ENCODE peak calls at places on chromosome 17, in nine cellular contexts. One of them, this sample, is unnamed.

GRCh38 chr17:45575126-45575885 is 84.8 kb upstream of the PLEKHM1 start:
- DNase-seq in T-helper 1 cell: no peak
- DNase-seq in stimulated activated naive CD4-positive, alpha-beta T cell: no peak
- DNase-seq in lower leg skin: no peak
- DNase-seq in NCI-H1105 treated with DMSO at 0.1 percent for 48 hours: no peak
- DNase-seq in GDM1: no peak
- DNase-seq in GM20000: no peak
- DNase-seq in GM12864: no peak
- DNase-seq in epithelial cell of prostate: no peak
- DNase-seq in this sample: peak; percentile 51

GRCh38 chr17:75084039-75084660 is 3.6 kb upstream of the SLC16A5 start:
- DNase-seq in T-helper 1 cell: no peak
- DNase-seq in stimulated activated naive CD4-positive, alpha-beta T cell: peak; percentile 69
- DNase-seq in lower leg skin: no peak
- DNase-seq in NCI-H1105 treated with DMSO at 0.1 percent for 48 hours: no peak
- DNase-seq in GDM1: no peak
- DNase-seq in GM20000: no peak
- DNase-seq in GM12864: no peak
- DNase-seq in epithelial cell of prostate: no peak
- DNase-seq in this sample: no peak

GRCh38 chr17:58606934-58607333 is 84.9 kb downstream of the TEX14 start:
- DNase-seq in T-helper 1 cell: no peak
- DNase-seq in stimulated activated naive CD4-positive, alpha-beta T cell: no peak
- DNase-seq in lower leg skin: no peak
- DNase-seq in NCI-H1105 treated with DMSO at 0.1 percent for 48 hours: no peak
- DNase-seq in GDM1: no peak
- DNase-seq in GM20000: no peak
- DNase-seq in GM12864: no peak
- DNase-seq in epithelial cell of prostate: no peak
- DNase-seq in this sample: no peak

GRCh38 chr17:41906465-41907184 is 12.1 kb downstream of the ACLY start:
- DNase-seq in T-helper 1 cell: no peak
- DNase-seq in stimulated activated naive CD4-positive, alpha-beta T cell: no peak
- DNase-seq in lower leg skin: no peak
- DNase-seq in NCI-H1105 treated with DMSO at 0.1 percent for 48 hours: no peak
- DNase-seq in GDM1: no peak
- DNase-seq in GM20000: no peak
- DNase-seq in GM12864: no peak
- DNase-seq in epithelial cell of prostate: no peak
- DNase-seq in this sample: no peak

GRCh38 chr17:7655541-7655840 is 4.8 kb downstream of the ATP1B2 start:
- DNase-seq in T-helper 1 cell: no peak
- DNase-seq in stimulated activated naive CD4-positive, alpha-beta T cell: no peak
- DNase-seq in lower leg skin: no peak
- DNase-seq in NCI-H1105 treated with DMSO at 0.1 percent for 48 hours: no peak
- DNase-seq in GDM1: no peak
- DNase-seq in GM20000: no peak
- DNase-seq in GM12864: no peak
- DNase-seq in epithelial cell of prostate: no peak
- DNase-seq in this sample: no peak

GRCh38 chr17:16273929-16274339 is 56.9 kb downstream of the PIGL start:
- DNase-seq in T-helper 1 cell: no peak
- DNase-seq in stimulated activated naive CD4-positive, alpha-beta T cell: no peak
- DNase-seq in lower leg skin: no peak
- DNase-seq in NCI-H1105 treated with DMSO at 0.1 percent for 48 hours: no peak
- DNase-seq in GDM1: no peak
- DNase-seq in GM20000: no peak
- DNase-seq in GM12864: no peak
- DNase-seq in epithelial cell of prostate: no peak
- DNase-seq in this sample: no peak

GRCh38 chr17:78935419-78936323 is 10.5 kb upstream of the TIMP2 start:
- DNase-seq in T-helper 1 cell: no peak
- DNase-seq in stimulated activated naive CD4-positive, alpha-beta T cell: no peak
- DNase-seq in lower leg skin: peak; percentile 73
- DNase-seq in NCI-H1105 treated with DMSO at 0.1 percent for 48 hours: no peak
- DNase-seq in GDM1: no peak
- DNase-seq in GM20000: no peak
- DNase-seq in GM12864: no peak
- DNase-seq in epithelial cell of prostate: no peak
- DNase-seq in this sample: no peak

GRCh38 chr17:81457917-81458555 is 54.6 kb downstream of the ACTG1 start:
- DNase-seq in T-helper 1 cell: no peak
- DNase-seq in stimulated activated naive CD4-positive, alpha-beta T cell: no peak
- DNase-seq in lower leg skin: no peak
- DNase-seq in NCI-H1105 treated with DMSO at 0.1 percent for 48 hours: no peak
- DNase-seq in GDM1: no peak
- DNase-seq in GM20000: no peak
- DNase-seq in GM12864: no peak
- DNase-seq in epithelial cell of prostate: no peak
- DNase-seq in this sample: no peak

GRCh38 chr17:246226-246625 is 64.8 kb upstream of the DOC2B start:
- DNase-seq in T-helper 1 cell: no peak
- DNase-seq in stimulated activated naive CD4-positive, alpha-beta T cell: no peak
- DNase-seq in lower leg skin: no peak
- DNase-seq in NCI-H1105 treated with DMSO at 0.1 percent for 48 hours: no peak
- DNase-seq in GDM1: no peak
- DNase-seq in GM20000: no peak
- DNase-seq in GM12864: no peak
- DNase-seq in epithelial cell of prostate: no peak
- DNase-seq in this sample: no peak

GRCh38 chr17:17205368-17206148 is 575 bp downstream of the PLD6 start:
- DNase-seq in T-helper 1 cell: peak; percentile 62
- DNase-seq in stimulated activated naive CD4-positive, alpha-beta T cell: peak; percentile 49
- DNase-seq in lower leg skin: peak; percentile 43
- DNase-seq in NCI-H1105 treated with DMSO at 0.1 percent for 48 hours: peak; percentile 57
- DNase-seq in GDM1: no peak
- DNase-seq in GM20000: peak; percentile 91
- DNase-seq in GM12864: peak; percentile 52
- DNase-seq in epithelial cell of prostate: no peak
- DNase-seq in this sample: peak; percentile 92

GRCh38 chr17:61294777-61295176 is 104.9 kb upstream of the TBX2 start:
- DNase-seq in T-helper 1 cell: no peak
- DNase-seq in stimulated activated naive CD4-positive, alpha-beta T cell: no peak
- DNase-seq in lower leg skin: no peak
- DNase-seq in NCI-H1105 treated with DMSO at 0.1 percent for 48 hours: no peak
- DNase-seq in GDM1: no peak
- DNase-seq in GM20000: no peak
- DNase-seq in GM12864: no peak
- DNase-seq in epithelial cell of prostate: peak; percentile 22
- DNase-seq in this sample: no peak

GRCh38 chr17:78735832-78736525 is 46.1 kb downstream of the CYTH1 start:
- DNase-seq in T-helper 1 cell: peak; percentile 49
- DNase-seq in stimulated activated naive CD4-positive, alpha-beta T cell: peak; percentile 67
- DNase-seq in lower leg skin: no peak
- DNase-seq in NCI-H1105 treated with DMSO at 0.1 percent for 48 hours: no peak
- DNase-seq in GDM1: no peak
- DNase-seq in GM20000: no peak
- DNase-seq in GM12864: no peak
- DNase-seq in epithelial cell of prostate: peak; percentile 87
- DNase-seq in this sample: no peak

GRCh38 chr17:40810505-40810904 is 10.7 kb upstream of the KRT28 start:
- DNase-seq in T-helper 1 cell: no peak
- DNase-seq in stimulated activated naive CD4-positive, alpha-beta T cell: no peak
- DNase-seq in lower leg skin: no peak
- DNase-seq in NCI-H1105 treated with DMSO at 0.1 percent for 48 hours: no peak
- DNase-seq in GDM1: no peak
- DNase-seq in GM20000: no peak
- DNase-seq in GM12864: no peak
- DNase-seq in epithelial cell of prostate: no peak
- DNase-seq in this sample: no peak

GRCh38 chr17:61204456-61204855 is 195.2 kb upstream of the TBX2 start:
- DNase-seq in T-helper 1 cell: no peak
- DNase-seq in stimulated activated naive CD4-positive, alpha-beta T cell: no peak
- DNase-seq in lower leg skin: no peak
- DNase-seq in NCI-H1105 treated with DMSO at 0.1 percent for 48 hours: no peak
- DNase-seq in GDM1: no peak
- DNase-seq in GM20000: no peak
- DNase-seq in GM12864: no peak
- DNase-seq in epithelial cell of prostate: no peak
- DNase-seq in this sample: no peak

GRCh38 chr17:66582373-66583111 is 252.4 kb upstream of the CACNG5 start:
- DNase-seq in T-helper 1 cell: no peak
- DNase-seq in stimulated activated naive CD4-positive, alpha-beta T cell: no peak
- DNase-seq in lower leg skin: no peak
- DNase-seq in NCI-H1105 treated with DMSO at 0.1 percent for 48 hours: no peak
- DNase-seq in GDM1: no peak
- DNase-seq in GM20000: no peak
- DNase-seq in GM12864: no peak
- DNase-seq in epithelial cell of prostate: no peak
- DNase-seq in this sample: no peak

GRCh38 chr17:81020767-81021497 is 14.0 kb upstream of the BAIAP2 start:
- DNase-seq in T-helper 1 cell: no peak
- DNase-seq in stimulated activated naive CD4-positive, alpha-beta T cell: no peak
- DNase-seq in lower leg skin: no peak
- DNase-seq in NCI-H1105 treated with DMSO at 0.1 percent for 48 hours: no peak
- DNase-seq in GDM1: peak; percentile 44
- DNase-seq in GM20000: no peak
- DNase-seq in GM12864: no peak
- DNase-seq in epithelial cell of prostate: no peak
- DNase-seq in this sample: no peak

GRCh38 chr17:45296003-45296832 is 20.6 kb downstream of the MAP3K14 start:
- DNase-seq in T-helper 1 cell: no peak
- DNase-seq in stimulated activated naive CD4-positive, alpha-beta T cell: no peak
- DNase-seq in lower leg skin: no peak
- DNase-seq in NCI-H1105 treated with DMSO at 0.1 percent for 48 hours: no peak
- DNase-seq in GDM1: peak; percentile 71
- DNase-seq in GM20000: peak; percentile 55
- DNase-seq in GM12864: no peak
- DNase-seq in epithelial cell of prostate: no peak
- DNase-seq in this sample: no peak

GRCh38 chr17:21283482-21284318 is 811 bp upstream of the MAP2K3 start:
- DNase-seq in T-helper 1 cell: no peak
- DNase-seq in stimulated activated naive CD4-positive, alpha-beta T cell: no peak
- DNase-seq in lower leg skin: peak; percentile 44
- DNase-seq in NCI-H1105 treated with DMSO at 0.1 percent for 48 hours: peak; percentile 45
- DNase-seq in GDM1: no peak
- DNase-seq in GM20000: no peak
- DNase-seq in GM12864: no peak
- DNase-seq in epithelial cell of prostate: no peak
- DNase-seq in this sample: no peak

GRCh38 chr17:66564992-66565465 is 262.6 kb downstream of the PRKCA start:
- DNase-seq in T-helper 1 cell: no peak
- DNase-seq in stimulated activated naive CD4-positive, alpha-beta T cell: no peak
- DNase-seq in lower leg skin: no peak
- DNase-seq in NCI-H1105 treated with DMSO at 0.1 percent for 48 hours: no peak
- DNase-seq in GDM1: no peak
- DNase-seq in GM20000: no peak
- DNase-seq in GM12864: no peak
- DNase-seq in epithelial cell of prostate: no peak
- DNase-seq in this sample: no peak

GRCh38 chr17:72604518-72604917 is 483.7 kb downstream of the SOX9 start:
- DNase-seq in T-helper 1 cell: no peak
- DNase-seq in stimulated activated naive CD4-positive, alpha-beta T cell: no peak
- DNase-seq in lower leg skin: no peak
- DNase-seq in NCI-H1105 treated with DMSO at 0.1 percent for 48 hours: no peak
- DNase-seq in GDM1: no peak
- DNase-seq in GM20000: no peak
- DNase-seq in GM12864: no peak
- DNase-seq in epithelial cell of prostate: no peak
- DNase-seq in this sample: no peak

GRCh38 chr17:6005939-6006338 is 64.2 kb upstream of the WSCD1 start:
- DNase-seq in T-helper 1 cell: no peak
- DNase-seq in stimulated activated naive CD4-positive, alpha-beta T cell: no peak
- DNase-seq in lower leg skin: no peak
- DNase-seq in NCI-H1105 treated with DMSO at 0.1 percent for 48 hours: no peak
- DNase-seq in GDM1: no peak
- DNase-seq in GM20000: no peak
- DNase-seq in GM12864: no peak
- DNase-seq in epithelial cell of prostate: no peak
- DNase-seq in this sample: no peak

GRCh38 chr17:3529817-3530741 is 27.5 kb downstream of the TRPV3 start:
- DNase-seq in T-helper 1 cell: no peak
- DNase-seq in stimulated activated naive CD4-positive, alpha-beta T cell: no peak
- DNase-seq in lower leg skin: peak; percentile 48
- DNase-seq in NCI-H1105 treated with DMSO at 0.1 percent for 48 hours: no peak
- DNase-seq in GDM1: no peak
- DNase-seq in GM20000: no peak
- DNase-seq in GM12864: no peak
- DNase-seq in epithelial cell of prostate: no peak
- DNase-seq in this sample: no peak

GRCh38 chr17:6269474-6269873 is 165.4 kb downstream of the AIPL1 start:
- DNase-seq in T-helper 1 cell: peak; percentile 3
- DNase-seq in stimulated activated naive CD4-positive, alpha-beta T cell: no peak
- DNase-seq in lower leg skin: no peak
- DNase-seq in NCI-H1105 treated with DMSO at 0.1 percent for 48 hours: no peak
- DNase-seq in GDM1: no peak
- DNase-seq in GM20000: peak; percentile 32
- DNase-seq in GM12864: no peak
- DNase-seq in epithelial cell of prostate: no peak
- DNase-seq in this sample: peak; percentile 35

GRCh38 chr17:82611140-82612058 is 36.8 kb downstream of the WDR45B start:
- DNase-seq in T-helper 1 cell: no peak
- DNase-seq in stimulated activated naive CD4-positive, alpha-beta T cell: no peak
- DNase-seq in lower leg skin: no peak
- DNase-seq in NCI-H1105 treated with DMSO at 0.1 percent for 48 hours: peak; percentile 74
- DNase-seq in GDM1: no peak
- DNase-seq in GM20000: no peak
- DNase-seq in GM12864: no peak
- DNase-seq in epithelial cell of prostate: no peak
- DNase-seq in this sample: no peak

GRCh38 chr17:57889892-57890856 is 40.3 kb upstream of the MRPS23 start:
- DNase-seq in T-helper 1 cell: no peak
- DNase-seq in stimulated activated naive CD4-positive, alpha-beta T cell: no peak
- DNase-seq in lower leg skin: peak; percentile 57
- DNase-seq in NCI-H1105 treated with DMSO at 0.1 percent for 48 hours: no peak
- DNase-seq in GDM1: no peak
- DNase-seq in GM20000: no peak
- DNase-seq in GM12864: no peak
- DNase-seq in epithelial cell of prostate: no peak
- DNase-seq in this sample: no peak

This sample was measured in GM13976.